ENCODE peak calls at places on chromosomes 13 and 19, in seven cellular contexts. Z is testis, J is Peyer's patch, W is stomach, O is IMR-90, V is K562, K is uterus. E is an unnamed sample.
A peak's percentile ranks its signal among the peaks of the same experiment; 100 is the strongest.

GRCh38 chr19:36837902-36838783 is at the start of gene ZNF790:
- DNase-seq in Z (peak; percentile 96), J (peak; percentile 90), W (peak; percentile 86), O (peak; percentile 89), V (peak; percentile 22), K (peak; percentile 85), E (peak; percentile 93)

GRCh38 chr19:52997975-52998374 is 15.7 kb upstream of the ERVV-1 start:
- DNase-seq in Z (no peak), J (no peak), W (no peak), O (no peak), V (no peak), K (no peak), E (no peak)

GRCh38 chr13:105167385-105167784 is 1368.1 kb downstream of the EFNB2 start:
- DNase-seq in Z (no peak), J (no peak), W (no peak), O (no peak), V (no peak), K (no peak), E (no peak)

GRCh38 chr13:87122551-87122950 is 548.6 kb upstream of the SLITRK5 start:
- DNase-seq in Z (no peak), J (no peak), W (no peak), O (peak; percentile 68), V (no peak), K (no peak), E (no peak)

GRCh38 chr13:50519866-50520265 is 323.6 kb downstream of the DLEU7 start:
- DNase-seq in Z (no peak), J (no peak), W (no peak), O (no peak), V (no peak), K (no peak), E (no peak)

GRCh38 chr13:20512042-20512683 is 13.5 kb downstream of the CRYL1 start:
- DNase-seq in Z (no peak), J (no peak), W (no peak), O (no peak), V (no peak), K (no peak), E (no peak)

GRCh38 chr19:51607920-51608562 is 22.2 kb downstream of the SIGLEC5 start:
- DNase-seq in Z (peak; percentile 88), J (peak; percentile 69), W (peak; percentile 75), O (peak; percentile 70), V (peak; percentile 88), K (peak; percentile 43), E (peak; percentile 94)

GRCh38 chr13:85541476-85541875 is 257.7 kb downstream of the SLITRK6 start:
- DNase-seq in Z (no peak), J (no peak), W (no peak), O (no peak), V (no peak), K (no peak), E (no peak)

GRCh38 chr19:46785054-46785979 is 3.1 kb downstream of the SLC1A5 start:
- DNase-seq in Z (no peak), J (no peak), W (no peak), O (peak; percentile 38), V (no peak), K (no peak), E (no peak)

GRCh38 chr13:34340534-34340933 is 522.6 kb downstream of the RFC3 start:
- DNase-seq in Z (no peak), J (no peak), W (peak; percentile 36), O (no peak), V (no peak), K (no peak), E (no peak)

GRCh38 chr13:84645196-84646071 is 763.2 kb upstream of the SLITRK1 start:
- DNase-seq in Z (no peak), J (no peak), W (no peak), O (peak; percentile 71), V (no peak), K (no peak), E (no peak)

GRCh38 chr13:36919206-36919832 is 719 bp downstream of the SMAD9 start:
- DNase-seq in Z (peak; percentile 56), J (peak; percentile 50), W (peak; percentile 39), O (peak; percentile 17), V (peak; percentile 11), K (peak; percentile 34), E (no peak)

GRCh38 chr13:44340508-44340907 is 33.1 kb upstream of the SERP2 start:
- DNase-seq in Z (no peak), J (no peak), W (no peak), O (no peak), V (no peak), K (no peak), E (no peak)

GRCh38 chr19:50803633-50804419 is 13.6 kb downstream of the ACP4 start:
- DNase-seq in Z (no peak), J (no peak), W (no peak), O (no peak), V (peak; percentile 83), K (no peak), E (no peak)

GRCh38 chr13:113973218-113974164 is at the start of gene C13orf46:
- DNase-seq in Z (no peak), J (no peak), W (no peak), O (no peak), V (no peak), K (no peak), E (peak; percentile 73)

GRCh38 chr13:83121904-83122303 is 760.4 kb downstream of the SLITRK1 start:
- DNase-seq in Z (no peak), J (no peak), W (no peak), O (peak; percentile 36), V (no peak), K (no peak), E (no peak)

GRCh38 chr13:40024962-40025714 is 369.7 kb downstream of the COG6 start:
- DNase-seq in Z (no peak), J (no peak), W (no peak), O (no peak), V (no peak), K (no peak), E (no peak)

GRCh38 chr13:80499536-80500280 is 158.8 kb upstream of the SPRY2 start:
- DNase-seq in Z (no peak), J (no peak), W (no peak), O (no peak), V (no peak), K (no peak), E (no peak)

GRCh38 chr19:44694184-44694579 is 4.8 kb upstream of the CEACAM16 start:
- DNase-seq in Z (no peak), J (no peak), W (no peak), O (no peak), V (peak; percentile 44), K (no peak), E (no peak)

GRCh38 chr13:66803759-66804456 is 426.2 kb downstream of the PCDH9 start:
- DNase-seq in Z (no peak), J (no peak), W (no peak), O (peak; percentile 2), V (no peak), K (no peak), E (no peak)

GRCh38 chr13:41774605-41775218 is 186.2 kb downstream of the VWA8 start:
- DNase-seq in Z (no peak), J (no peak), W (no peak), O (no peak), V (no peak), K (no peak), E (no peak)

GRCh38 chr13:110344320-110344719 is 37.2 kb downstream of the COL4A2 start:
- DNase-seq in Z (no peak), J (no peak), W (no peak), O (no peak), V (no peak), K (no peak), E (no peak)

GRCh38 chr13:110343241-110343865 is 36.3 kb downstream of the COL4A2 start:
- DNase-seq in Z (no peak), J (no peak), W (no peak), O (no peak), V (no peak), K (peak; percentile 76), E (no peak)

GRCh38 chr13:110340812-110341444 is 33.8 kb downstream of the COL4A2 start:
- DNase-seq in Z (peak; percentile 55), J (no peak), W (peak; percentile 59), O (peak; percentile 93), V (no peak), K (peak; percentile 93), E (peak; percentile 85)

GRCh38 chr13:110341445-110342247 is 34.6 kb downstream of the COL4A2 start:
- DNase-seq in Z (peak; percentile 26), J (peak; percentile 33), W (no peak), O (peak; percentile 92), V (no peak), K (no peak), E (no peak)

DNA sequence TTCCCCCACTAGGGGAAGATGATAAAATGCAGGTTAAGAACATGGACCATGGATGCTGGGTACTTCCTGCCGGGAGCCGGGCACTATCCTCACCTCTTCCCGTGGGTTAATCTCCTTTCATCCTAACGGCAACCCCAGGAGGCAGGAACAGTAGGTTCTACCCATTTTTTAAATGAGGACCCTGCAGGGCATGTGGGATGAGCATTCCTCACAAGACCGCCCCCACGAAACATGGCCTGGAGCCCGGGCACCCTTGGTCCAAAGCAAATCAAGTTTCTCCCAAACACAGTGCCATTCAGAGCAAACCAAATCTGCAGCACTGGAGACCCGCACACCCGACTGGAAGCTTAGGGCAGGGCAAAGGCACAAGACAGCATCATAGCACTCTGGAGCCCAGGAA is 35.4 kb downstream of the COL4A2 start:
- DNase-seq in Z (no peak), J (no peak), W (no peak), O (no peak), V (no peak), K (no peak), E (no peak)
- H3K4me1 ChIP-seq in Z (peaks cover 32% of the 10 kb centered on the region), J (peaks cover 5% of the 10 kb centered on the region), W (peaks cover 83% of the 10 kb centered on the region), O (peaks cover 49% of the 10 kb centered on the region), V (no peaks in the 10 kb centered on the region), K (peaks cover 5% of the 10 kb centered on the region), E (peaks cover 55% of the 10 kb centered on the region)

GRCh38 chr19:49155830-49156346 is 692 bp upstream of the HRC start:
- DNase-seq in Z (no peak), J (no peak), W (no peak), O (no peak), V (peak; percentile 23), K (no peak), E (no peak)
- TF ChIP-seq POLR2A in Z (no peak), J (no peak), W (no peak), O (no peak), V (no peak), K (no peak), E (no peak)

GRCh38 chr13:51632643-51633357 is 48.5 kb downstream of the WDFY2 start:
- DNase-seq in Z (peak; percentile 81), J (no peak), W (no peak), O (no peak), V (no peak), K (no peak), E (no peak)
- H3K4me1 ChIP-seq in Z (peaks cover 41% of the 10 kb centered on the region), J (no peaks in the 10 kb centered on the region), W (peaks cover 51% of the 10 kb centered on the region), O (peaks cover 7% of the 10 kb centered on the region), V (peaks cover 7% of the 10 kb centered on the region), K (no peaks in the 10 kb centered on the region), E (peaks cover 77% of the 10 kb centered on the region)

GRCh38 chr19:4365341-4365740 is 22.0 kb downstream of the MPND start:
- DNase-seq in Z (no peak), J (peak; percentile 54), W (peak; percentile 56), O (no peak), V (no peak), K (no peak), E (peak; percentile 73)

GRCh38 chr19:4362038-4362828 is 18.9 kb downstream of the MPND start:
- DNase-seq in Z (no peak), J (peak; percentile 51), W (no peak), O (no peak), V (no peak), K (no peak), E (peak; percentile 68)

GRCh38 chr19:4362871-4363545 is 19.6 kb downstream of the MPND start:
- DNase-seq in Z (no peak), J (peak; percentile 57), W (no peak), O (no peak), V (no peak), K (no peak), E (peak; percentile 74)

GRCh38 chr19:4365791-4366665 is 22.7 kb downstream of the MPND start:
- DNase-seq in Z (no peak), J (no peak), W (no peak), O (no peak), V (no peak), K (no peak), E (peak; percentile 71)

GRCh38 chr19:4363571-4364304 is 20.4 kb downstream of the MPND start:
- DNase-seq in Z (no peak), J (no peak), W (no peak), O (no peak), V (no peak), K (no peak), E (peak; percentile 74)
- TF ChIP-seq POLR2A in Z (no peak), J (no peak), W (no peak), O (no peak), V (no peak), K (no peak), E (no peak)

E was measured in spleen.